ENCODE peak calls at places on chromosomes 5 and 9, in four cellular contexts. One of them, this sample, is unnamed.

GRCh38 chr9:132018957-132019405 is 60.7 kb downstream of the MED27 start:
- DNase-seq in PC-3: no peak
- DNase-seq in RWPE1: no peak
- DNase-seq in AG04450: no peak
- DNase-seq in this sample: peak

GRCh38 chr9:100489836-100490235 is 16.9 kb downstream of the TMEFF1 start:
- DNase-seq in PC-3: no peak
- DNase-seq in RWPE1: no peak
- DNase-seq in AG04450: no peak
- DNase-seq in this sample: no peak

GRCh38 chr9:104882574-104882973 is 45.4 kb downstream of the ABCA1 start:
- DNase-seq in PC-3: no peak
- DNase-seq in RWPE1: no peak
- DNase-seq in AG04450: no peak
- DNase-seq in this sample: no peak

GRCh38 chr5:174082286-174082685 is 36.8 kb downstream of the NSG2 start:
- DNase-seq in PC-3: peak
- DNase-seq in RWPE1: peak
- DNase-seq in AG04450: no peak
- DNase-seq in this sample: no peak

GRCh38 chr5:54357371-54358058 is 47.1 kb upstream of the ARL15 start:
- DNase-seq in PC-3: no peak
- DNase-seq in RWPE1: no peak
- DNase-seq in AG04450: no peak
- DNase-seq in this sample: no peak

GRCh38 chr5:179430256-179431175 is 85.3 kb upstream of the ADAMTS2 start:
- DNase-seq in PC-3: no peak
- DNase-seq in RWPE1: no peak
- DNase-seq in AG04450: no peak
- DNase-seq in this sample: no peak

GRCh38 chr5:139092741-139093140 is 105.4 kb downstream of the SIL1 start:
- DNase-seq in PC-3: no peak
- DNase-seq in RWPE1: no peak
- DNase-seq in AG04450: no peak
- DNase-seq in this sample: no peak

GRCh38 chr5:143932584-143932983 is 120.6 kb downstream of the HMHB1 start:
- DNase-seq in PC-3: no peak
- DNase-seq in RWPE1: no peak
- DNase-seq in AG04450: no peak
- DNase-seq in this sample: no peak

GRCh38 chr9:32331240-32331639 is 53.2 kb upstream of the ACO1 start:
- DNase-seq in PC-3: no peak
- DNase-seq in RWPE1: no peak
- DNase-seq in AG04450: no peak
- DNase-seq in this sample: no peak

GRCh38 chr9:109506097-109506712 is 8.1 kb upstream of the PTPN3 start:
- DNase-seq in PC-3: peak
- DNase-seq in RWPE1: no peak
- DNase-seq in AG04450: no peak
- DNase-seq in this sample: no peak

GRCh38 chr5:154384480-154385235 is 61.1 kb upstream of the SAP30L start:
- DNase-seq in PC-3: no peak
- DNase-seq in RWPE1: no peak
- DNase-seq in AG04450: no peak
- DNase-seq in this sample: no peak

GRCh38 chr5:133373121-133373870 is 239.0 kb downstream of the FSTL4 start:
- DNase-seq in PC-3: no peak
- DNase-seq in RWPE1: peak
- DNase-seq in AG04450: no peak
- DNase-seq in this sample: no peak

GRCh38 chr9:120358877-120359276 is 221.1 kb downstream of the CDK5RAP2 start:
- DNase-seq in PC-3: no peak
- DNase-seq in RWPE1: no peak
- DNase-seq in AG04450: no peak
- DNase-seq in this sample: no peak

GRCh38 chr5:74105126-74105780 is 479.3 kb downstream of the ARHGEF28 start:
- DNase-seq in PC-3: no peak
- DNase-seq in RWPE1: no peak
- DNase-seq in AG04450: no peak
- DNase-seq in this sample: no peak

GRCh38 chr9:138006576-138007233 is 129.1 kb downstream of the CACNA1B start:
- DNase-seq in PC-3: no peak
- DNase-seq in RWPE1: no peak
- DNase-seq in AG04450: no peak
- DNase-seq in this sample: no peak

GRCh38 chr9:109252291-109252690 is 68.6 kb downstream of the EPB41L4B start:
- DNase-seq in PC-3: peak
- DNase-seq in RWPE1: peak
- DNase-seq in AG04450: no peak
- DNase-seq in this sample: no peak

GRCh38 chr5:1726956-1727355 is 72.7 kb downstream of the MRPL36 start:
- DNase-seq in PC-3: no peak
- DNase-seq in RWPE1: no peak
- DNase-seq in AG04450: no peak
- DNase-seq in this sample: no peak

GRCh38 chr5:79297661-79298060 is 61.7 kb downstream of the JMY start:
- DNase-seq in PC-3: peak
- DNase-seq in RWPE1: no peak
- DNase-seq in AG04450: no peak
- DNase-seq in this sample: no peak

GRCh38 chr9:81072758-81073157 is 616.6 kb downstream of the TLE1 start:
- DNase-seq in PC-3: no peak
- DNase-seq in RWPE1: no peak
- DNase-seq in AG04450: no peak
- DNase-seq in this sample: no peak

GRCh38 chr9:124202447-124202971 is 55.2 kb upstream of the NEK6 start:
- DNase-seq in PC-3: no peak
- DNase-seq in RWPE1: no peak
- DNase-seq in AG04450: no peak
- DNase-seq in this sample: peak

GRCh38 chr5:174581483-174581882 is 142.9 kb upstream of the MSX2 start:
- DNase-seq in PC-3: peak
- DNase-seq in RWPE1: no peak
- DNase-seq in AG04450: no peak
- DNase-seq in this sample: no peak

GRCh38 chr9:114387678-114388431 is at the start of gene AKNA:
- DNase-seq in PC-3: no peak
- DNase-seq in RWPE1: no peak
- DNase-seq in AG04450: peak
- DNase-seq in this sample: peak

GRCh38 chr9:133210609-133211008 is 1.6 kb upstream of the OBP2B start:
- DNase-seq in PC-3: no peak
- DNase-seq in RWPE1: no peak
- DNase-seq in AG04450: no peak
- DNase-seq in this sample: no peak

GRCh38 chr5:15510092-15510491 is 10.1 kb downstream of the FBXL7 start:
- DNase-seq in PC-3: no peak
- DNase-seq in RWPE1: no peak
- DNase-seq in AG04450: no peak
- DNase-seq in this sample: no peak

GRCh38 chr5:166240705-166241104 is 2050.7 kb upstream of the WWC1 start:
- DNase-seq in PC-3: no peak
- DNase-seq in RWPE1: no peak
- DNase-seq in AG04450: no peak
- DNase-seq in this sample: no peak

GRCh38 chr5:133797167-133797566 is 171.3 kb downstream of the C5orf15 start:
- DNase-seq in PC-3: no peak
- DNase-seq in RWPE1: no peak
- DNase-seq in AG04450: no peak
- DNase-seq in this sample: no peak

GRCh38 chr5:58022055-58022454 is 437.8 kb downstream of the PLK2 start:
- DNase-seq in PC-3: no peak
- DNase-seq in RWPE1: no peak
- DNase-seq in AG04450: no peak
- DNase-seq in this sample: no peak

GRCh38 chr5:64140018-64140417 is 25.6 kb upstream of the RNF180 start:
- DNase-seq in PC-3: no peak
- DNase-seq in RWPE1: no peak
- DNase-seq in AG04450: no peak
- DNase-seq in this sample: no peak

GRCh38 chr9:6686396-6686795 is 40.9 kb upstream of the GLDC start:
- DNase-seq in PC-3: peak
- DNase-seq in RWPE1: no peak
- DNase-seq in AG04450: no peak
- DNase-seq in this sample: no peak

GRCh38 chr9:13281356-13282016 is 2.0 kb upstream of the MPDZ start:
- DNase-seq in PC-3: no peak
- DNase-seq in RWPE1: no peak
- DNase-seq in AG04450: no peak
- DNase-seq in this sample: no peak

GRCh38 chr5:137836301-137836700 is 31.4 kb upstream of the MYOT start:
- DNase-seq in PC-3: no peak
- DNase-seq in RWPE1: no peak
- DNase-seq in AG04450: no peak
- DNase-seq in this sample: no peak

GRCh38 chr9:100088202-100088601 is 10.6 kb downstream of the ERP44 start:
- DNase-seq in PC-3: peak
- DNase-seq in RWPE1: peak
- DNase-seq in AG04450: no peak
- DNase-seq in this sample: no peak

GRCh38 chr5:176402684-176403083 is 13.7 kb downstream of the CLTB start:
- DNase-seq in PC-3: no peak
- DNase-seq in RWPE1: no peak
- DNase-seq in AG04450: no peak
- DNase-seq in this sample: no peak

GRCh38 chr5:176405656-176406435 is 10.5 kb downstream of the CLTB start:
- DNase-seq in PC-3: no peak
- DNase-seq in RWPE1: no peak
- DNase-seq in AG04450: no peak
- DNase-seq in this sample: no peak

GRCh38 chr5:176397736-176398420 is 9.3 kb downstream of the HIGD2A start:
- DNase-seq in PC-3: no peak
- DNase-seq in RWPE1: no peak
- DNase-seq in AG04450: no peak
- DNase-seq in this sample: no peak

GRCh38 chr5:176400382-176401156 is 12.0 kb downstream of the HIGD2A start:
- DNase-seq in PC-3: peak
- DNase-seq in RWPE1: peak
- DNase-seq in AG04450: no peak
- DNase-seq in this sample: no peak

GRCh38 chr5:176401281-176402205 is 13.0 kb downstream of the HIGD2A start:
- DNase-seq in PC-3: no peak
- DNase-seq in RWPE1: no peak
- DNase-seq in AG04450: no peak
- DNase-seq in this sample: no peak
- H3K27ac ChIP-seq in PC-3: no peak
- H3K27ac ChIP-seq in RWPE1: peak
- H3K27ac ChIP-seq in AG04450: no peak
- H3K27ac ChIP-seq in this sample: no peak

GRCh38 chr5:168064933-168065622 is 226.4 kb upstream of the WWC1 start:
- DNase-seq in PC-3: no peak
- DNase-seq in RWPE1: no peak
- DNase-seq in AG04450: no peak
- DNase-seq in this sample: no peak
- H3K27ac ChIP-seq in PC-3: no peak
- H3K27ac ChIP-seq in RWPE1: no peak
- H3K27ac ChIP-seq in AG04450: no peak
- H3K27ac ChIP-seq in this sample: no peak

DNA sequence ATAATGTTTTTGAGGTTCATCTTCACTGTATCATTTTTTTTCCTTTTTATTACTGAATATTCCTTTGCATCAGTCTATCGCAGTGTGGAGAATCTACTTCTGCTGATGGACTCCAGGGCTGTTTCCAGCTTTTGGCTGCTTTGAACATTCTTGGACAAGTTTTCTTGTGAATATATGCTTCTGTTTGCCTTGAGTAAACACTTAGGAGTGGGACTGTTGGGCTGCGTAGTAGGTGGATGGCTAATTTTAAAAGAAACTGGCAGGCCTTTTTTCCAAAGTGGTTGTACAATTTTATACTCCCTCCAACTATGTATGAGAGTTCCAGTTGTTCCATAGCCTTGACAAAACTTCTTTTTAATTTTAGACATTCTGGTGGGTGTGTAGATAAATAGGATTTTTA is 102.4 kb downstream of the WDR41 start:
- DNase-seq in PC-3: no peak
- DNase-seq in RWPE1: no peak
- DNase-seq in AG04450: no peak
- DNase-seq in this sample: no peak
- H3K27ac ChIP-seq in PC-3: no peak
- H3K27ac ChIP-seq in RWPE1: no peak
- H3K27ac ChIP-seq in AG04450: no peak
- H3K27ac ChIP-seq in this sample: no peak

GRCh38 chr9:8903077-8903476 is 1103.5 kb upstream of the DMAC1 start:
- DNase-seq in PC-3: no peak
- DNase-seq in RWPE1: no peak
- DNase-seq in AG04450: no peak
- DNase-seq in this sample: no peak
- H3K27ac ChIP-seq in PC-3: no peak
- H3K27ac ChIP-seq in RWPE1: no peak
- H3K27ac ChIP-seq in AG04450: no peak
- H3K27ac ChIP-seq in this sample: no peak